ENCODE peak calls at places on chromosome 19, in four cellular contexts. F, T, Z and H are unnamed samples.

GRCh38 chr19:17282488-17283256 is 971 bp downstream of the ANKLE1 start:
- DNase-seq in F (peak; percentile 92), T (peak; percentile 83), Z (peak; percentile 79), H (peak; percentile 91)

GRCh38 chr19:57271280-57271679 is 9.0 kb upstream of the ZNF460 start:
- DNase-seq in F (no peak), T (no peak), Z (no peak), H (no peak)

GRCh38 chr19:54481326-54481930 is 8.3 kb upstream of the CDC42EP5 start:
- DNase-seq in F (peak; percentile 61), T (peak; percentile 67), Z (peak; percentile 60), H (no peak)

GRCh38 chr19:31470952-31471351 is 121.7 kb upstream of the TSHZ3 start:
- DNase-seq in F (no peak), T (no peak), Z (no peak), H (no peak)

GRCh38 chr19:49243129-49243528 is 81.9 kb downstream of the SLC6A16 start:
- DNase-seq in F (no peak), T (no peak), Z (no peak), H (no peak)

GRCh38 chr19:1651061-1651547 is 1.3 kb downstream of the TCF3 start:
- DNase-seq in F (peak; percentile 75), T (no peak), Z (no peak), H (peak; percentile 70)

GRCh38 chr19:9793051-9793591 is 24.6 kb upstream of the ZNF846 start:
- DNase-seq in F (peak; percentile 54), T (peak; percentile 33), Z (peak; percentile 38), H (peak; percentile 66)

GRCh38 chr19:9151367-9151766 is 11.2 kb downstream of the ZNF317 start:
- DNase-seq in F (no peak), T (no peak), Z (no peak), H (no peak)

DNA sequence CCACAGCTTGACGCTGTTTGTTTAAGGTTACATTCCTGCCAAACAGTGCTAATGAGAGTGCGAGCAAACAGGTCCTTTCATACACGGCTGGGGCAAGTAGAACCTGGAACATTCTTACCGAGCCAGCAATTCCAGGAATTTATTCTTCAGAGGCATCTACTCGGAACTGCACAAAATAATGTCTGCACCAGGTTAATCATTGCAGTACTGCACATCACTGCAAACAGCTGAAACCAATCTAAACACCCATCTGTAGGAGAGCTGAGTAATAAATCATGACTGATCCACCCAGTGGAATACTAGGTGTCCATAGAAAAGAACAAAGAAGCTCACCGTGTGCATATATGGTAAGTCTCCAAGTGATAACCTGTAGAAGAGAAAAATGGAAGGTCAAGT is 1.2 kb upstream of the ZNF579 start:
- DNase-seq in F (no peak), T (peak; percentile 88), Z (no peak), H (no peak)
- H3K4me3 ChIP-seq in F (no peak overlapping the region), T (peak overlapping the region; percentile 96), Z (no peak overlapping the region), H (no peak overlapping the region)

DNA sequence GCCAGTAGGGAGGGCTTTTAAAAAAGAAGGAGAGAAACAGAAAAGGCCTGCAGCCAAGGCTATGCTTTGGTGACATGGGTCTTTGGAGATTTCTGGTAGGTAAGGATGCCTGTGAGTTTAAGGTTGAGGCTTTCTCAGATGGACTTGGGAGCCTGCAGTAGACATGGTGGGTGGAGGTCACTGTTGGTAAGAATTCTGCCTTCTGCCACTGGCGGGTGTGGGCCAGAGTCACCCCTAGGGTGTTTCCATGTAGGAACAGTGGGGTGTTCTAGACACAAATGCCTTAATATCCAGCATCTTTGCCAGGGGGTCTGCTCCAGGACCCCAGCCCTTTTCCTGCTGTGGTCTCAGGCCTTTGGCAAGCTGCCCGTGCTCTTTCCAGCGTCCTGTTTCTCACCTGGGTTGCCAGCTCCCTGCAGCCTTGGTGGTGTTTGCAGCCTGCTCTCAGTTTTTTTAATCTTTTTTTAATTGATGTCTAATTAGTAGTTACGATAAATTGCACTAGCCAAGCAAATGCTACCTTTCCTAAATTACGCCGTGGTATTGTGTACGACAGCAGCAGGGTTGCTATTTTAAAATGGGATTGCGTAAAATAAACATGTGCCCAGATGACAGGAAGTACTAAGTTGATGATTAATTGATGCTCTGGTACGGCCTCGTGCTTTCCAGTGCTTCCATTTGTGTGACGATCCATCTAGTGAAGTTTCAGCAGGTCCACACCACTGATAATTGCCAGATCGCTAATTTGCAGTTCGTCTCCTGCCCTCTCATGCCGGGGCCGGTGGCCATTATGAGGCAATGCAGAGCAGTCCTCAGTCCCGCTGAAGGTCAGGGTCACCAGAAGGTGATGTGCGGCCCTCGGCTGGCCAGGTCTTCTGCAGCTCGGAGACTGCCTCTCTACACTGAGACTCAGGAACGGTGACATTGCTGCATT is 35.3 kb upstream of the NPAS1 start:
- DNase-seq in F (no peak), T (peak; percentile 81), Z (no peak), H (no peak)
- H3K4me1 ChIP-seq in F (no peaks in the 10 kb centered on the region), T (peaks cover 39% of the 10 kb centered on the region), Z (no peaks in the 10 kb centered on the region), H (peaks cover 24% of the 10 kb centered on the region)

GRCh38 chr19:4692275-4693077 is 22.3 kb upstream of the MYDGF start:
- DNase-seq in F (no peak), T (no peak), Z (no peak), H (no peak)

GRCh38 chr19:4695224-4695731 is 25.1 kb upstream of the MYDGF start:
- DNase-seq in F (no peak), T (no peak), Z (no peak), H (no peak)

GRCh38 chr19:4694211-4694987 is 24.3 kb upstream of the MYDGF start:
- DNase-seq in F (no peak), T (peak; percentile 89), Z (no peak), H (peak; percentile 46)

GRCh38 chr19:4693078-4693350 is 22.9 kb upstream of the MYDGF start:
- DNase-seq in F (no peak), T (no peak), Z (no peak), H (no peak)

DNA sequence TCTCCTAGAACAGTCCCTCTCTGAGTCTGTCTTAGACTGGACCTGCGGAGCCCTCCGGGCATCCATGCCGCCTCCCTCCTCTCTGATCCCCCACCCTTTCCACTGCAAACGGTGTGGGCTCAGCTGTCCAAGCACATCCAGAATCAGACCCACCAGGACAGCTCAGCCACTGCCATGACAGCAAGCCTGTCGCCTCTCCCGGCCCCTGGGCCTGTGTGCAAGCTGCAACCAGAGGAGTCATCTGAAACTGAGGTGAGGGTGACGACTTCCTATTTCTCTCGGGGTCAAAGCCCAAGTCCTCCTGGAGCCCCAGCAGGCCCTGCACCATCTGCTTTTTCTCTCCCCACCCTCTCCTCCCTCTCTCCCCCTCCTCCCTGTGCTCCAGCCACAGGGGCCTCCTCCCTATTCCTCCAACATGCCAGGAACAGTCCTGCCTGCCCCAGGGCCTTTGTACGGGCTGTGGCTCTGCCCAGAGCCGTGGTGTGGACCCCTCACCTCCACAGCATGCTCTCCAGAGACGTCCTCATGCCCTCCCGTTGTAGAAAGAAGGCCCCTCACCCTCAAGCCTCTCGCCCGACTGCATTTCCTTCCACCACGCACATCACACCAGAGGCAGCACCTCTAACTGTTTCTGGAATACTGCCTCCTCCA is 23.5 kb upstream of the MYDGF start:
- DNase-seq in F (no peak), T (no peak), Z (no peak), H (no peak)
- H3K27ac ChIP-seq in F (no peak overlapping the region), T (peak overlapping the region; percentile 68), Z (no peak overlapping the region), H (peak overlapping the region; percentile 36)

GRCh38 chr19:19619121-19619848 is 798 bp upstream of the PBX4 start:
- DNase-seq in F (no peak), T (no peak), Z (no peak), H (no peak)
- H3K4me3 ChIP-seq in F (peak overlapping the region; percentile 72), T (peak overlapping the region; percentile 51), Z (peak overlapping the region; percentile 21), H (peak overlapping the region; percentile 43)

GRCh38 chr19:33114302-33114701 is 17.6 kb upstream of the WDR88 start:
- DNase-seq in F (no peak), T (no peak), Z (no peak), H (no peak)

GRCh38 chr19:33124207-33125098 is 7.5 kb upstream of the WDR88 start:
- DNase-seq in F (no peak), T (no peak), Z (no peak), H (no peak)

DNA sequence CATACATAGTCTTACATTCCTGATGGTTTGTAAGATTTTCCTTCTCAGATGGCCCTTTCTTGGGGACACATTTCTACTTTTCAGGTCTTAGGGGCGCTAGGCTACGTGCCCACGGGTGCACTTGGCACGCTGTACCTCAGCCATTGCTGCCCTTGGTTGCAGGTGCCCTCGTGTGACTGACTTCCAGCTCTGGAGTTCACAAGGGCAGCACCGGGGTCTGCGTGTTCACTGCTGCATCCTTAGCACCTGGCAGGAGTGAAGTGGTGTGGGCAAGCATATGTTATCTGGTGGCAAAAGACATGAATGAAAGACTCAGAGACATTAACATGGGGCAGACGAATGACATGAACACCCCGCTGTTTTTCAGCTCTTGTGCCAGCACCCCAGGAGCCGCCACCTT is 13.3 kb upstream of the WDR88 start:
- DNase-seq in F (no peak), T (no peak), Z (no peak), H (no peak)
- H3K4me1 ChIP-seq in F (no peaks in the 10 kb centered on the region), T (peaks cover 3% of the 10 kb centered on the region), Z (no peaks in the 10 kb centered on the region), H (no peaks in the 10 kb centered on the region)

DNA sequence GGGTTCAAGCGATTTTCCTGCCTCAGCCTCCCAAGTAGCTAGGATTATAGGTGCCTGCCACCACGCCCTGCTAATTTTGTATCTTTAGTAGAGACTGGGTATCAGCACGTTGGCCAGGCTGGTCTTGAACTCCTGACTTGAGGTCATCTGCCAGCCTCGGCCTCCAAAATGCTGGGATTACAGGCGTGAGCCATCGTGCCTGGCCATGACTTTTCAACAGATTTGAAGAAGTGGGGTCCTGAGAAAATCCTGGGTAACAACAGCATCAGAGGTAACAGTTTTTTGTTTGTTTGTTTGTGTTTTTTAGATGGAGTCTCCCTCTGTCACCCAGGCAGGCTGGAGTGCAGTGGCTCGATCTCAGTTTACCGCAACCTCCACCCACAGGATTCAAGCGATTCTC is 3.6 kb downstream of the JUNB start:
- DNase-seq in F (no peak), T (peak; percentile 54), Z (no peak), H (no peak)
- H3K27ac ChIP-seq in F (no peak overlapping the region), T (peak overlapping the region; percentile 96), Z (no peak overlapping the region), H (peak overlapping the region; percentile 99)

DNA sequence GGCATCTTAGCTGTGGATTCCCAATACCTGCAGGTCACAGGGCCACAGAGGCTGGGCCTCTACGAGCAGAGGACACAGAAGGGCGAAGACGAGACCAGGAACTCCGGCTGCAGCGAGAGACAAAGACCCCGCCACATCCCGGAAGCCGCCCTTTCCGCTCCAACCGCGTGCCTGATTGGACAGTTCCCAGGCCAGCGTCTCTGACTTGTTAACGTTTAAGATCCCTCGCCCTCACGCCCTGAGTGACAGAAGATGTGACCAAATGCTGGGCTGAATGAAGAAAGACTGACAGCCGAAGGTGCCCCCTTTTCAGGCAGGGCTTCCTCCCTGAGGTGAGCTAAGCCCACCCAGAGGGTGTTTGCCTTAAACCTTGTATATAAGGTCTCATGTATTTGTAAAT is at the start of gene ZNF98:
- DNase-seq in F (no peak), T (no peak), Z (no peak), H (peak; percentile 7)
- H3K4me3 ChIP-seq in F (no peak within 1 kb of the TSS), T (no peak within 1 kb of the TSS), Z (no peak within 1 kb of the TSS), H (no peak within 1 kb of the TSS)